ENCODE peak calls at places on chromosomes 11 and 22, in seven cellular contexts. J is left ventricle myocardium inferior; N is fibroblast of mammary gland; Q is AG04450; R is right atrium auricular region; V is CD8-positive, alpha-beta memory T cell; H is kidney epithelial cell. U is an unnamed sample.

GRCh38 chr11:1531961-1532586 is 40.0 kb downstream of the DUSP8 start:
- DNase-seq in H (no peak), V (no peak), N (peak), J (peak), Q (no peak), R (peak), U (no peak)

GRCh38 chr11:111001986-111002616 is 243.4 kb upstream of the POU2AF2 start:
- DNase-seq in V (no peak), H (peak), R (no peak), N (peak), Q (peak), J (no peak), U (no peak)

GRCh38 chr22:27370281-27370680 is 431.3 kb downstream of the MN1 start:
- DNase-seq in J (no peak), N (no peak), R (no peak), V (no peak), Q (no peak), H (no peak), U (no peak)

GRCh38 chr22:46936378-46936916 is 174.0 kb downstream of the TBC1D22A start:
- DNase-seq in H (peak), V (no peak), N (no peak), Q (no peak), R (no peak), J (no peak), U (no peak)

GRCh38 chr11:12276831-12277475 is 100.4 kb upstream of the PARVA start:
- DNase-seq in R (peak), Q (no peak), H (no peak), V (no peak), J (no peak), N (no peak), U (no peak)

GRCh38 chr11:35491231-35491871 is 34.1 kb downstream of the PAMR1 start:
- DNase-seq in Q (peak), J (no peak), N (peak), H (peak), V (no peak), R (no peak), U (no peak)

GRCh38 chr22:29157759-29158535 is 47.7 kb upstream of the EMID1 start:
- DNase-seq in N (no peak), R (no peak), H (no peak), V (no peak), Q (no peak), J (no peak), U (no peak)

GRCh38 chr11:8810331-8811301 is 100.4 kb upstream of the AKIP1 start:
- DNase-seq in H (no peak), V (no peak), Q (peak), J (peak), N (peak), R (peak), U (no peak)

GRCh38 chr11:7691759-7692334 is 14.4 kb downstream of the OVCH2 start:
- DNase-seq in R (no peak), J (no peak), H (no peak), N (no peak), Q (no peak), V (no peak), U (no peak)

GRCh38 chr11:131038597-131038996 is 122.3 kb upstream of the SNX19 start:
- DNase-seq in H (no peak), Q (no peak), V (no peak), J (no peak), N (peak), R (no peak), U (peak)

GRCh38 chr11:108496643-108497256 is 1.4 kb downstream of the POGLUT3 start:
- DNase-seq in H (no peak), R (no peak), V (no peak), J (no peak), N (peak), Q (no peak), U (no peak)

GRCh38 chr22:44180706-44181032 is at the start of gene PARVG:
- DNase-seq in Q (no peak), R (no peak), J (no peak), H (no peak), N (no peak), V (peak), U (peak)

GRCh38 chr22:44182591-44183588 is 2.2 kb downstream of the PARVG start:
- DNase-seq in N (no peak), V (peak), J (peak), H (no peak), R (peak), Q (no peak), U (peak)

GRCh38 chr22:44179989-44180705 is 578 bp upstream of the PARVG start:
- DNase-seq in V (no peak), H (no peak), N (no peak), R (no peak), J (no peak), Q (no peak), U (no peak)

GRCh38 chr22:44181033-44181911 is 547 bp downstream of the PARVG start:
- DNase-seq in V (peak), H (no peak), R (no peak), J (peak), N (no peak), Q (no peak), U (peak)

DNA sequence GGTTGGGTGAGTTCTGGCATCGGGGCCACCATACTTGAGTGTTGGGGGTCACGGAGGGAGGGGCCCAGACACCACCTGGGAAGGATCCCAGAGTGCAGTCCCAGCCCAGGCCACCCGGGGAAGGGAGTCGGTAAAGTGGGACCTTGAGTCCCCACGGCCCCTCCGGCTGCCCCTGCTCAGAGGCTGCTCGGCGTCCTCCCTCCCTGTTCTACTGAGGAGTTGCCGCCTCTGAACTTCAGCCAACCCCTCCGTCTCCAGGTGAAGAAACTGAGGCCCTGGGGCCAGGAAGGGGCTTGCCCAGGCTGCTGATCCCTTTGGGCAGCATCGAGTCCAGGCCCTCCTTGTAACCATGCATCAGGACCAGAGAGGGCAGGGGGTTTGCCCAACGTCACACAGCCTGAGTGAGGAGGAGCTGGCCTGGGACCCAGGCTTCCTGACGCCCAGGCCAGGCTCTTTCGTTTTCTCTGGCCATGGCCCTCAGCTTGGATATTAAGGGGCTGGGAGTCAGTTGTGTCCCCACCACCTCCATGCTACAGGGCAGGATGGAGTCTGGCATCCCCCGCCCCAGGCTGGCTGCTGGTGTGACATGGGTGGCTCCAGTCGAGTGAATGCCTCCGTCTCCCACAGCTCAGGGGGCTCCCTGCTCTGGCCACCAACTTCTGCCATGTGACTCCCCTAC is 1.3 kb downstream of the PARVG start:
- DNase-seq in R (no peak), Q (no peak), H (no peak), N (no peak), J (no peak), V (no peak), U (peak)
- H3K4me3 ChIP-seq in R (peak), Q (no peak), H (no peak), N (no peak), J (peak), V (peak), U (peak)

GRCh38 chr11:19524171-19524671 is 188.4 kb upstream of the NAV2 start:
- DNase-seq in H (no peak), N (peak), Q (no peak), R (no peak), J (no peak), V (no peak), U (no peak)
- H3K4me3 ChIP-seq in H (no peak), N (no peak), Q (no peak), R (no peak), J (no peak), V (no peak), U (no peak)

GRCh38 chr11:117887431-117888139 is 11.1 kb upstream of the FXYD6 start:
- DNase-seq in Q (no peak), R (peak), V (no peak), N (no peak), J (no peak), H (no peak), U (no peak)

GRCh38 chr11:117888140-117888561 is 11.7 kb upstream of the FXYD6 start:
- DNase-seq in H (no peak), J (no peak), R (peak), V (no peak), N (no peak), Q (no peak), U (no peak)

GRCh38 chr11:117883063-117883462 is 6.6 kb upstream of the FXYD6 start:
- DNase-seq in N (no peak), R (peak), J (no peak), Q (no peak), H (no peak), V (no peak), U (no peak)

GRCh38 chr11:117884994-117885393 is 8.5 kb upstream of the FXYD6 start:
- DNase-seq in H (peak), R (peak), Q (peak), N (peak), V (no peak), J (no peak), U (no peak)

DNA sequence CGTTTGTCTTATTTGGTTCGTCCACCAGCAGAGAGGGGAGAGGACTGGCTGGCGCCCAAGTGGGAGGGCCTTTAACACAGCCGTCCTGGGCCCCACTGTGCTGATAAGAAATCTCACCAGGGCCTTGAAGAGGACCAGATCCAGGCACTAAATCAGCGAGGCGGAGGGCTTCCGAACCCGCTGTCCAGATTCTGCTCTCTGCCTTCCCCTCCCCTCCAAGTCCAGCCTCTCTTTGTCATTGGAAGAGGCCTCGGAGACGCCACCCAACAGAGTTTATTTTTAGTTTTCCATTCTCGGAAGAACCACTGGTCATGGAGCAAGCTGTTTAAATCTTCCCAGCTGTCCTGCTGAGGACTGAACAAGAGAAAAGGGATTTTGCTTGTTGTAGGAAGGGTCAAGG is 9.3 kb upstream of the FXYD6 start:
- DNase-seq in J (peak), N (peak), H (no peak), Q (no peak), V (no peak), R (peak), U (no peak)
- H3K4me3 ChIP-seq in J (peak), N (no peak), H (no peak), Q (peak), V (no peak), R (peak), U (no peak)

DNA sequence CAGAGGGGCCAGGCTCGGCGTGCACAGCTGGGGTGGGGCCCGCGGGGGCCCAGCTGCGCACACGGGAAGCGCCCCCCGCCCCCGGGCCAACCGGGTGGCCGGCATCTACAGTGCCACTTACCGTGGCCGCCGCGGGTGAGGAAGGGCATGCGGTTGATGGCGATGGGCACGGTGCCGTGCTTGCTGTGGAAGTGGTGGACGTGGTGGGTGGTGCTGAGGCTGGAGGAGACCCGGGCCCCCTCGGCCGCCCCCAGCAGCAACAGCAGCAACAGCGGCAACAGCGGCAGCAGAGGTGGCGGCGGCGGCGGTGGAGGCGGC is 51.4 kb downstream of the SLC22A12 start:
- DNase-seq in N (no peak), Q (no peak), V (no peak), J (no peak), R (no peak), H (no peak), U (no peak)
- H3K4me3 ChIP-seq in N (no peak), Q (no peak), V (no peak), J (peak), R (peak), H (no peak), U (no peak)

GRCh38 chr22:43183496-43184263 is 3.3 kb downstream of the TTLL12 start:
- DNase-seq in H (no peak), R (no peak), N (peak), Q (no peak), V (no peak), J (no peak), U (no peak)

GRCh38 chr22:43181321-43182076 is 5.4 kb downstream of the TTLL12 start:
- DNase-seq in Q (no peak), N (no peak), J (no peak), R (no peak), H (no peak), V (no peak), U (no peak)

GRCh38 chr22:43182726-43183125 is 4.2 kb downstream of the TTLL12 start:
- DNase-seq in H (no peak), J (no peak), Q (no peak), V (no peak), N (no peak), R (no peak), U (no peak)

GRCh38 chr22:43180670-43181069 is 6.3 kb downstream of the TTLL12 start:
- DNase-seq in N (no peak), Q (no peak), R (no peak), H (no peak), J (no peak), V (no peak), U (no peak)

DNA sequence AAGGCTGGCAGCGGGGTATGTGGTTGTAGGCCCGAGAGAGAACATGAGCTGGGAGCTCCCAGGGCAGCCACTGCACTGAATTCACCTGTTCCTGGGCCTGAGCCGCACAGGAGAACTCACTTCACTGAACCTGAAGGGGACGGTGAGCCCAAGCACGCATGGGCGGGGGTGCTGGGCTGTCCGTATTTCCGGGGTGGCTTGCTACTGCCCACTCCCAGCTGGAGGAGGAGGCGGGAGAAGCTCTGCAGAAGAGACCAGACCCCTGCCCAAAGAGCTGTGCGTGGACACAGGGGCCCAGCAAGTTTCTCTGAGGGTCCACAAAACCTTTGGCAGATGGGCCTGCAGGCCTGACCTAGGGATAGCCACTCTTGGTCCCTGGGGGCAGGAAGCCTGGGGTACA is 4.8 kb downstream of the TTLL12 start:
- DNase-seq in Q (no peak), R (no peak), N (no peak), V (no peak), J (no peak), H (no peak), U (no peak)
- H3K4me3 ChIP-seq in Q (no peak), R (no peak), N (no peak), V (no peak), J (no peak), H (no peak), U (no peak)

GRCh38 chr11:118691926-118692830 is 12.7 kb upstream of the TREH start:
- DNase-seq in H (no peak), R (no peak), J (no peak), Q (no peak), V (peak), N (peak), U (peak)

GRCh38 chr11:118688851-118689502 is 9.5 kb upstream of the TREH start:
- DNase-seq in J (no peak), R (no peak), H (no peak), V (no peak), Q (no peak), N (no peak), U (no peak)

GRCh38 chr11:118689852-118690552 is 10.6 kb upstream of the TREH start:
- DNase-seq in R (peak), H (peak), N (peak), Q (peak), J (peak), V (peak), U (peak)

GRCh38 chr11:118689503-118689851 is 10.0 kb upstream of the TREH start:
- DNase-seq in R (no peak), V (no peak), N (no peak), H (no peak), J (no peak), Q (no peak), U (no peak)

GRCh38 chr11:118690553-118691304 is 11.3 kb upstream of the TREH start:
- DNase-seq in V (no peak), Q (no peak), N (no peak), R (no peak), H (no peak), J (no peak), U (no peak)
- H3K4me3 ChIP-seq in V (no peak), Q (no peak), N (no peak), R (peak), H (no peak), J (peak), U (no peak)